ENCODE peak calls at places on chromosomes 6 and 20, in five cellular contexts. L, E, F, Q and C are unnamed samples.

GRCh38 chr20:53409177-53409576 is 184.5 kb downstream of the ZNF217 start:
- DNase-seq in L (no peak), E (no peak), F (no peak), Q (no peak), C (no peak)

GRCh38 chr6:85674604-85675003 is 31.9 kb upstream of the SYNCRIP start:
- DNase-seq in L (no peak), E (no peak), F (no peak), Q (no peak), C (no peak)

GRCh38 chr6:137550527-137550926 is 56.3 kb upstream of the OLIG3 start:
- DNase-seq in L (no peak), E (no peak), F (no peak), Q (no peak), C (no peak)

GRCh38 chr6:125255201-125255600 is 46.6 kb downstream of the HDDC2 start:
- DNase-seq in L (no peak), E (no peak), F (no peak), Q (no peak), C (no peak)

GRCh38 chr6:34051339-34051919 is 94.5 kb downstream of the GRM4 start:
- DNase-seq in L (no peak), E (no peak), F (no peak), Q (no peak), C (no peak)

GRCh38 chr6:14857501-14857900 is 388.4 kb upstream of the JARID2 start:
- DNase-seq in L (no peak), E (no peak), F (no peak), Q (no peak), C (no peak)

GRCh38 chr6:128327890-128328289 is 192.5 kb downstream of the PTPRK start:
- DNase-seq in L (no peak), E (peak; percentile 41), F (no peak), Q (peak; percentile 14), C (no peak)

GRCh38 chr6:37314803-37315515 is 38.8 kb upstream of the RNF8 start:
- DNase-seq in L (no peak), E (peak; percentile 36), F (no peak), Q (peak; percentile 80), C (no peak)

GRCh38 chr6:112337209-112337638 is 9.9 kb upstream of the RFPL4B start:
- DNase-seq in L (no peak), E (peak; percentile 82), F (no peak), Q (peak; percentile 81), C (no peak)

GRCh38 chr6:22356362-22356940 is 59.6 kb upstream of the PRL start:
- DNase-seq in L (no peak), E (no peak), F (no peak), Q (no peak), C (no peak)

GRCh38 chr6:34414999-34415858 is 10.6 kb downstream of the RPS10 start:
- DNase-seq in L (no peak), E (peak; percentile 44), F (peak; percentile 63), Q (peak; percentile 33), C (peak; percentile 38)

GRCh38 chr20:12762725-12763124 is 246.0 kb upstream of the SPTLC3 start:
- DNase-seq in L (no peak), E (peak; percentile 81), F (no peak), Q (peak; percentile 5), C (no peak)